ENCODE peak calls at places on chromosomes 13 and 19, in nine cellular contexts. R is stomach, T is H1, W is tibial nerve, P is suprapubic skin, K is esophagus muscularis mucosa, U is K562, N is ovary, F is SK-N-SH. I is an unnamed sample.

GRCh38 chr13:106233336-106233735 is 302.1 kb downstream of the EFNB2 start:
- DNase-seq in P (no peak), K (no peak), T (no peak), U (no peak), W (no peak), N (no peak), F (no peak), R (no peak), I (no peak)

GRCh38 chr19:46728208-46728607 is 11.3 kb upstream of the PRKD2 start:
- DNase-seq in U (no peak), T (no peak), K (no peak), R (no peak), F (no peak), W (no peak), N (peak; percentile 55), P (no peak), I (no peak)

GRCh38 chr19:33864311-33864850 is 67.7 kb downstream of the KCTD15 start:
- DNase-seq in P (no peak), K (peak; percentile 77), T (no peak), N (no peak), R (peak; percentile 57), U (no peak), W (no peak), F (no peak), I (peak; percentile 32)

GRCh38 chr13:26679945-26680516 is 80.6 kb downstream of the GPR12 start:
- DNase-seq in W (no peak), T (no peak), K (peak; percentile 64), F (no peak), P (no peak), U (no peak), R (no peak), N (no peak), I (no peak)

GRCh38 chr13:96958286-96958891 is 35.9 kb downstream of the OXGR1 start:
- DNase-seq in W (no peak), R (peak; percentile 27), K (no peak), U (peak; percentile 10), N (no peak), F (peak; percentile 30), T (no peak), P (no peak), I (no peak)

GRCh38 chr13:50969691-50970090 is 60.1 kb downstream of the RNASEH2B start:
- DNase-seq in N (no peak), U (no peak), P (no peak), R (no peak), F (no peak), T (peak; percentile 57), W (no peak), K (no peak), I (peak; percentile 26)

GRCh38 chr13:110250258-110250891 is 56.6 kb downstream of the COL4A1 start:
- DNase-seq in W (peak; percentile 61), R (no peak), N (peak; percentile 59), F (no peak), K (peak; percentile 91), P (no peak), U (no peak), T (peak; percentile 38), I (no peak)

GRCh38 chr13:81381560-81381959 is 1040.6 kb upstream of the SPRY2 start:
- DNase-seq in R (no peak), N (no peak), K (no peak), W (no peak), F (no peak), U (no peak), P (no peak), T (no peak), I (no peak)

GRCh38 chr13:109764474-109765292 is 21.7 kb downstream of the IRS2 start:
- DNase-seq in T (no peak), P (no peak), U (no peak), W (no peak), K (peak; percentile 90), R (no peak), N (no peak), F (peak; percentile 64), I (no peak)

GRCh38 chr13:42883771-42884170 is 102.4 kb downstream of the FAM216B start:
- DNase-seq in F (peak; percentile 61), K (no peak), T (peak; percentile 42), R (no peak), W (no peak), U (no peak), N (no peak), P (no peak), I (peak; percentile 43)

GRCh38 chr13:50485979-50486935 is 357.2 kb downstream of the DLEU7 start:
- DNase-seq in W (no peak), F (peak; percentile 27), N (no peak), P (no peak), K (no peak), U (no peak), T (no peak), R (no peak), I (no peak)

GRCh38 chr19:31014668-31015067 is 334.6 kb downstream of the TSHZ3 start:
- DNase-seq in W (no peak), R (no peak), N (no peak), U (no peak), F (no peak), K (no peak), T (no peak), P (no peak), I (no peak)

GRCh38 chr13:48201044-48201443 is 32.0 kb upstream of the ITM2B start:
- DNase-seq in W (no peak), F (no peak), K (no peak), P (no peak), T (no peak), U (no peak), R (peak; percentile 54), N (no peak), I (peak; percentile 21)

GRCh38 chr19:51439021-51439465 is 19.2 kb downstream of the SIGLEC8 start:
- DNase-seq in T (no peak), U (peak; percentile 41), R (no peak), P (no peak), W (no peak), K (no peak), N (no peak), F (no peak), I (no peak)

GRCh38 chr19:32224371-32225244 is 120.8 kb upstream of the ZNF507 start:
- DNase-seq in U (peak; percentile 88), F (peak; percentile 94), K (no peak), R (peak; percentile 65), W (peak; percentile 34), N (peak; percentile 62), P (no peak), T (peak; percentile 91), I (peak; percentile 56)

GRCh38 chr13:46622918-46623256 is 69.9 kb downstream of the LRCH1 start:
- DNase-seq in W (no peak), N (peak; percentile 69), F (peak; percentile 71), U (no peak), R (no peak), T (no peak), K (no peak), P (peak; percentile 71), I (peak; percentile 41)

GRCh38 chr19:35266149-35266903 is 2.4 kb upstream of the USF2 start:
- DNase-seq in T (no peak), W (peak; percentile 13), U (no peak), K (no peak), F (no peak), N (peak; percentile 51), R (no peak), P (no peak), I (peak; percentile 8)

GRCh38 chr13:100540621-100541020 is 48.0 kb downstream of the GGACT start:
- DNase-seq in K (no peak), F (no peak), W (no peak), R (no peak), T (peak; percentile 29), U (no peak), N (no peak), P (no peak), I (no peak)

GRCh38 chr19:35388277-35389054 is 17.6 kb downstream of the GPR42 start:
- DNase-seq in W (no peak), N (no peak), K (peak; percentile 91), R (no peak), U (no peak), P (no peak), F (no peak), T (no peak), I (no peak)

GRCh38 chr19:3785464-3785937 is 680 bp downstream of the MATK start:
- DNase-seq in P (no peak), T (no peak), K (no peak), U (peak; percentile 77), N (no peak), W (no peak), F (no peak), R (no peak), I (no peak)
- TF ChIP-seq EP300 in P (no peak), T (no peak), K (no peak), U (no peak), N (no peak), W (no peak), F (no peak), R (no peak), I (no peak)

GRCh38 chr19:12481781-12482504 is 2.7 kb downstream of the ZNF709 start:
- DNase-seq in F (no peak), N (no peak), R (no peak), T (no peak), W (no peak), P (no peak), U (no peak), K (no peak), I (no peak)
- H3K4me1 ChIP-seq in F (peaks cover 7% of the 10 kb centered on the region), N (peaks cover 2% of the 10 kb centered on the region), R (peaks cover 47% of the 10 kb centered on the region), T (peaks cover 1% of the 10 kb centered on the region), W (peaks cover 25% of the 10 kb centered on the region), P (peaks cover 15% of the 10 kb centered on the region), U (no peaks in the 10 kb centered on the region), K (peaks cover 30% of the 10 kb centered on the region), I (peaks cover 31% of the 10 kb centered on the region)

GRCh38 chr19:10421240-10421948 is 1.1 kb downstream of the PDE4A start:
- DNase-seq in W (no peak), U (peak; percentile 7), F (no peak), T (no peak), K (no peak), N (no peak), P (no peak), R (no peak), I (no peak)
- H3K27me3 ChIP-seq in W (no peaks in the 10 kb centered on the region), U (no peaks in the 10 kb centered on the region), F (peaks cover 60% of the 10 kb centered on the region), T (peaks cover 94% of the 10 kb centered on the region), K (peaks cover 83% of the 10 kb centered on the region), N (peaks cover 8% of the 10 kb centered on the region), P (peaks cover 87% of the 10 kb centered on the region), R (peaks cover 93% of the 10 kb centered on the region), I (peaks cover 97% of the 10 kb centered on the region)

GRCh38 chr19:447816-448546 is 12.9 kb downstream of the SHC2 start:
- DNase-seq in R (no peak), K (no peak), T (no peak), N (no peak), F (peak; percentile 89), P (no peak), W (no peak), U (no peak), I (peak; percentile 17)
- TF ChIP-seq EP300 in R (no peak), K (no peak), T (no peak), N (no peak), F (no peak), P (no peak), W (no peak), U (no peak), I (no peak)

GRCh38 chr13:21015284-21015683 is 46.1 kb downstream of the LATS2 start:
- DNase-seq in P (no peak), W (no peak), U (no peak), F (no peak), K (no peak), T (no peak), N (no peak), R (no peak), I (no peak)
- H3K4me1 ChIP-seq in P (peaks cover 23% of the 10 kb centered on the region), W (peaks cover 94% of the 10 kb centered on the region), U (peaks cover 6% of the 10 kb centered on the region), F (peaks cover 12% of the 10 kb centered on the region), K (peaks cover 96% of the 10 kb centered on the region), T (no peaks in the 10 kb centered on the region), N (peaks cover 31% of the 10 kb centered on the region), R (peaks cover 89% of the 10 kb centered on the region), I (peaks cover 46% of the 10 kb centered on the region)